ENCODE peak calls at places on chromosomes 5 and 9, in four cellular contexts. One of them, this sample, is unnamed.
A peak's percentile ranks its signal among the peaks of the same experiment; 100 is the strongest.

GRCh38 chr5:173518856-173519255 is 97.6 kb downstream of the BOD1 start:
- DNase-seq in upper lobe of right lung: no peak
- DNase-seq in stomach: no peak
- DNase-seq in HFFc6: no peak
- DNase-seq in this sample: no peak

GRCh38 chr9:69671904-69672827 is at the start of gene APBA1:
- DNase-seq in upper lobe of right lung: peak; percentile 81
- DNase-seq in stomach: peak; percentile 47
- DNase-seq in HFFc6: peak; percentile 29
- DNase-seq in this sample: peak; percentile 69

GRCh38 chr5:141840295-141840812 is 37.9 kb downstream of the PCDH1 start:
- DNase-seq in upper lobe of right lung: no peak
- DNase-seq in stomach: no peak
- DNase-seq in HFFc6: no peak
- DNase-seq in this sample: peak; percentile 70

GRCh38 chr9:124852829-124853531 is at the start of gene WDR38:
- DNase-seq in upper lobe of right lung: peak; percentile 88
- DNase-seq in stomach: peak; percentile 78
- DNase-seq in HFFc6: peak; percentile 63
- DNase-seq in this sample: peak; percentile 86

GRCh38 chr9:133942206-133942975 is 49.7 kb downstream of the VAV2 start:
- DNase-seq in upper lobe of right lung: peak; percentile 47
- DNase-seq in stomach: no peak
- DNase-seq in HFFc6: no peak
- DNase-seq in this sample: peak; percentile 17

GRCh38 chr9:89625721-89626687 is 21.2 kb downstream of the GADD45G start:
- DNase-seq in upper lobe of right lung: no peak
- DNase-seq in stomach: no peak
- DNase-seq in HFFc6: no peak
- DNase-seq in this sample: no peak

GRCh38 chr5:9188131-9188530 is 357.7 kb downstream of the SEMA5A start:
- DNase-seq in upper lobe of right lung: no peak
- DNase-seq in stomach: no peak
- DNase-seq in HFFc6: peak; percentile 96
- DNase-seq in this sample: no peak

GRCh38 chr9:133104718-133105460 is 16.2 kb downstream of the RALGDS start:
- DNase-seq in upper lobe of right lung: peak; percentile 50
- DNase-seq in stomach: peak; percentile 16
- DNase-seq in HFFc6: no peak
- DNase-seq in this sample: no peak

GRCh38 chr9:97958812-97959511 is 21.0 kb upstream of the HEMGN start:
- DNase-seq in upper lobe of right lung: no peak
- DNase-seq in stomach: no peak
- DNase-seq in HFFc6: peak; percentile 15
- DNase-seq in this sample: no peak

GRCh38 chr9:37663926-37664325 is 13.2 kb downstream of the FRMPD1 start:
- DNase-seq in upper lobe of right lung: no peak
- DNase-seq in stomach: no peak
- DNase-seq in HFFc6: no peak
- DNase-seq in this sample: no peak

GRCh38 chr9:102975246-102975645 is 19.9 kb upstream of the CYLC2 start:
- DNase-seq in upper lobe of right lung: no peak
- DNase-seq in stomach: no peak
- DNase-seq in HFFc6: no peak
- DNase-seq in this sample: no peak